ENCODE peak calls at places on chromosome 17, in ten cellular contexts. V, E, T, K, Z, S, B, D, P and U are unnamed samples.

GRCh38 chr17:80970762-80971703 is 20.6 kb upstream of the CHMP6 start:
- DNase-seq in V (no peak), E (no peak), T (no peak), K (no peak), Z (no peak), S (no peak), B (no peak), D (no peak), P (no peak), U (no peak)

GRCh38 chr17:47700471-47701449 is 6.8 kb downstream of the TBKBP1 start:
- DNase-seq in V (no peak), E (no peak), T (no peak), K (no peak), Z (no peak), S (peak; percentile 54), B (no peak), D (no peak), P (no peak), U (no peak)

GRCh38 chr17:15436399-15437369 is 30.7 kb downstream of the CDRT4 start:
- DNase-seq in V (no peak), E (no peak), T (peak; percentile 12), K (peak; percentile 51), Z (peak; percentile 70), S (peak; percentile 61), B (no peak), D (peak; percentile 44), P (peak; percentile 62), U (no peak)

GRCh38 chr17:10631048-10631700 is 25.9 kb downstream of the MYH3 start:
- DNase-seq in V (no peak), E (no peak), T (no peak), K (no peak), Z (peak; percentile 50), S (peak; percentile 16), B (peak; percentile 27), D (no peak), P (peak; percentile 50), U (peak; percentile 55)

GRCh38 chr17:55513885-55514590 is 2.8 kb upstream of the SMIM36 start:
- DNase-seq in V (peak; percentile 39), E (peak; percentile 44), T (peak; percentile 26), K (peak; percentile 75), Z (peak; percentile 80), S (peak; percentile 88), B (peak; percentile 40), D (peak; percentile 76), P (peak; percentile 87), U (peak; percentile 59)

GRCh38 chr17:34474706-34475105 is 104.7 kb upstream of the TMEM132E start:
- DNase-seq in V (no peak), E (no peak), T (no peak), K (no peak), Z (no peak), S (no peak), B (no peak), D (no peak), P (peak; percentile 51), U (no peak)

GRCh38 chr17:3888343-3889171 is 4.3 kb downstream of the CAMKK1 start:
- DNase-seq in V (peak; percentile 21), E (no peak), T (no peak), K (peak; percentile 81), Z (peak; percentile 90), S (no peak), B (no peak), D (peak; percentile 81), P (peak; percentile 87), U (no peak)

GRCh38 chr17:83078378-83079339 is 750 bp upstream of the METRNL start:
- DNase-seq in V (no peak), E (no peak), T (no peak), K (no peak), Z (no peak), S (peak; percentile 35), B (no peak), D (no peak), P (no peak), U (no peak)

GRCh38 chr17:7589891-7590611 is at the start of gene SOX15:
- DNase-seq in V (no peak), E (no peak), T (no peak), K (no peak), Z (peak; percentile 66), S (no peak), B (peak; percentile 10), D (no peak), P (peak; percentile 82), U (no peak)

GRCh38 chr17:12403881-12404398 is 261.8 kb upstream of the MYOCD start:
- DNase-seq in V (no peak), E (no peak), T (no peak), K (no peak), Z (no peak), S (no peak), B (no peak), D (no peak), P (no peak), U (no peak)

GRCh38 chr17:69502488-69502887 is 88.0 kb downstream of the MAP2K6 start:
- DNase-seq in V (no peak), E (no peak), T (no peak), K (no peak), Z (no peak), S (no peak), B (no peak), D (no peak), P (no peak), U (no peak)

GRCh38 chr17:50825188-50825587 is 10.2 kb upstream of the WFIKKN2 start:
- DNase-seq in V (no peak), E (no peak), T (no peak), K (no peak), Z (no peak), S (no peak), B (no peak), D (no peak), P (no peak), U (no peak)

GRCh38 chr17:32546031-32546444 is 59.2 kb downstream of the CDK5R1 start:
- DNase-seq in V (peak; percentile 31), E (no peak), T (no peak), K (no peak), Z (no peak), S (no peak), B (peak; percentile 49), D (no peak), P (peak; percentile 91), U (no peak)

GRCh38 chr17:50559674-50560184 is 786 bp upstream of the CACNA1G start:
- DNase-seq in V (no peak), E (no peak), T (no peak), K (peak; percentile 67), Z (peak; percentile 55), S (peak; percentile 63), B (peak; percentile 16), D (peak; percentile 53), P (peak; percentile 98), U (peak; percentile 76)

GRCh38 chr17:77451894-77452852 is 311.4 kb downstream of the SEC14L1 start:
- DNase-seq in V (no peak), E (no peak), T (no peak), K (no peak), Z (peak; percentile 58), S (peak; percentile 70), B (peak; percentile 82), D (peak; percentile 69), P (peak; percentile 86), U (no peak)

GRCh38 chr17:56599566-56599965 is 6.1 kb downstream of the NOG start:
- DNase-seq in V (no peak), E (no peak), T (no peak), K (no peak), Z (no peak), S (no peak), B (no peak), D (no peak), P (no peak), U (no peak)

GRCh38 chr17:63833026-63833740 is 5.7 kb upstream of the FTSJ3 start:
- DNase-seq in V (no peak), E (no peak), T (no peak), K (no peak), Z (no peak), S (no peak), B (no peak), D (no peak), P (no peak), U (no peak)

GRCh38 chr17:42275527-42276358 is 448 bp downstream of the STAT5B start:
- DNase-seq in V (no peak), E (no peak), T (no peak), K (no peak), Z (peak; percentile 33), S (peak; percentile 53), B (peak; percentile 30), D (no peak), P (peak; percentile 58), U (peak; percentile 46)